ENCODE peak calls at places on chromosomes 11 and 22, in ten cellular contexts. One of them, this sample, is unnamed.

GRCh38 chr11:1202776-1203504 is 19.9 kb upstream of the MUC5B start:
- DNase-seq in AG04450: no peak
- DNase-seq in left ventricle myocardium inferior: peak; percentile 49
- DNase-seq in non-pigmented ciliary epithelial cell: no peak
- DNase-seq in AML-193: no peak
- DNase-seq in activated effector memory CD4-positive, alpha-beta T cell treated with Interleukin-2 at 50 U/mL for 16 hours: peak; percentile 46
- DNase-seq in hypothalamus: peak; percentile 20
- DNase-seq in NCI-H748 treated with DMSO at 0.1 percent for 48 hours: no peak
- DNase-seq in activated CD4-positive, alpha-beta T cell treated with anti-CD3 and anti-CD28 coated beads, Interleukin-2, amount 10 ng/mL, durations not matched to agents 7 days and 5 days: peak; percentile 56
- DNase-seq in T follicular helper cell: peak; percentile 42
- DNase-seq in this sample: peak; percentile 63

GRCh38 chr11:35216962-35217667 is 78.1 kb downstream of the CD44 start:
- DNase-seq in AG04450: no peak
- DNase-seq in left ventricle myocardium inferior: no peak
- DNase-seq in non-pigmented ciliary epithelial cell: no peak
- DNase-seq in AML-193: no peak
- DNase-seq in activated effector memory CD4-positive, alpha-beta T cell treated with Interleukin-2 at 50 U/mL for 16 hours: peak; percentile 30
- DNase-seq in hypothalamus: no peak
- DNase-seq in NCI-H748 treated with DMSO at 0.1 percent for 48 hours: peak; percentile 49
- DNase-seq in activated CD4-positive, alpha-beta T cell treated with anti-CD3 and anti-CD28 coated beads, Interleukin-2, amount 10 ng/mL, durations not matched to agents 7 days and 5 days: peak; percentile 56
- DNase-seq in T follicular helper cell: peak; percentile 35
- DNase-seq in this sample: peak; percentile 32

GRCh38 chr11:35160248-35160820 is 21.4 kb downstream of the CD44 start:
- DNase-seq in AG04450: no peak
- DNase-seq in left ventricle myocardium inferior: no peak
- DNase-seq in non-pigmented ciliary epithelial cell: no peak
- DNase-seq in AML-193: no peak
- DNase-seq in activated effector memory CD4-positive, alpha-beta T cell treated with Interleukin-2 at 50 U/mL for 16 hours: no peak
- DNase-seq in hypothalamus: no peak
- DNase-seq in NCI-H748 treated with DMSO at 0.1 percent for 48 hours: no peak
- DNase-seq in activated CD4-positive, alpha-beta T cell treated with anti-CD3 and anti-CD28 coated beads, Interleukin-2, amount 10 ng/mL, durations not matched to agents 7 days and 5 days: peak; percentile 45
- DNase-seq in T follicular helper cell: no peak
- DNase-seq in this sample: no peak

GRCh38 chr11:59755701-59756495 is 722 bp downstream of the STX3 start:
- DNase-seq in AG04450: peak; percentile 37
- DNase-seq in left ventricle myocardium inferior: peak; percentile 65
- DNase-seq in non-pigmented ciliary epithelial cell: no peak
- DNase-seq in AML-193: peak; percentile 57
- DNase-seq in activated effector memory CD4-positive, alpha-beta T cell treated with Interleukin-2 at 50 U/mL for 16 hours: peak; percentile 48
- DNase-seq in hypothalamus: peak; percentile 36
- DNase-seq in NCI-H748 treated with DMSO at 0.1 percent for 48 hours: peak; percentile 31
- DNase-seq in activated CD4-positive, alpha-beta T cell treated with anti-CD3 and anti-CD28 coated beads, Interleukin-2, amount 10 ng/mL, durations not matched to agents 7 days and 5 days: no peak
- DNase-seq in T follicular helper cell: peak; percentile 33
- DNase-seq in this sample: peak; percentile 66

GRCh38 chr11:76270387-76270786 is 64.1 kb upstream of the WNT11 start:
- DNase-seq in AG04450: no peak
- DNase-seq in left ventricle myocardium inferior: no peak
- DNase-seq in non-pigmented ciliary epithelial cell: no peak
- DNase-seq in AML-193: no peak
- DNase-seq in activated effector memory CD4-positive, alpha-beta T cell treated with Interleukin-2 at 50 U/mL for 16 hours: no peak
- DNase-seq in hypothalamus: no peak
- DNase-seq in NCI-H748 treated with DMSO at 0.1 percent for 48 hours: no peak
- DNase-seq in activated CD4-positive, alpha-beta T cell treated with anti-CD3 and anti-CD28 coated beads, Interleukin-2, amount 10 ng/mL, durations not matched to agents 7 days and 5 days: no peak
- DNase-seq in T follicular helper cell: no peak
- DNase-seq in this sample: no peak

GRCh38 chr11:46392421-46393230 is 1.1 kb upstream of the CHRM4 start:
- DNase-seq in AG04450: peak; percentile 48
- DNase-seq in left ventricle myocardium inferior: peak; percentile 87
- DNase-seq in non-pigmented ciliary epithelial cell: no peak
- DNase-seq in AML-193: no peak
- DNase-seq in activated effector memory CD4-positive, alpha-beta T cell treated with Interleukin-2 at 50 U/mL for 16 hours: peak; percentile 66
- DNase-seq in hypothalamus: peak; percentile 66
- DNase-seq in NCI-H748 treated with DMSO at 0.1 percent for 48 hours: no peak
- DNase-seq in activated CD4-positive, alpha-beta T cell treated with anti-CD3 and anti-CD28 coated beads, Interleukin-2, amount 10 ng/mL, durations not matched to agents 7 days and 5 days: peak; percentile 78
- DNase-seq in T follicular helper cell: peak; percentile 60
- DNase-seq in this sample: peak; percentile 86

GRCh38 chr11:6390718-6391547 is 659 bp downstream of the SMPD1 start:
- DNase-seq in AG04450: no peak
- DNase-seq in left ventricle myocardium inferior: no peak
- DNase-seq in non-pigmented ciliary epithelial cell: no peak
- DNase-seq in AML-193: no peak
- DNase-seq in activated effector memory CD4-positive, alpha-beta T cell treated with Interleukin-2 at 50 U/mL for 16 hours: no peak
- DNase-seq in hypothalamus: no peak
- DNase-seq in NCI-H748 treated with DMSO at 0.1 percent for 48 hours: no peak
- DNase-seq in activated CD4-positive, alpha-beta T cell treated with anti-CD3 and anti-CD28 coated beads, Interleukin-2, amount 10 ng/mL, durations not matched to agents 7 days and 5 days: no peak
- DNase-seq in T follicular helper cell: no peak
- DNase-seq in this sample: peak; percentile 34

GRCh38 chr11:78784321-78785061 is 209.8 kb upstream of the NARS2 start:
- DNase-seq in AG04450: peak; percentile 70
- DNase-seq in left ventricle myocardium inferior: no peak
- DNase-seq in non-pigmented ciliary epithelial cell: no peak
- DNase-seq in AML-193: no peak
- DNase-seq in activated effector memory CD4-positive, alpha-beta T cell treated with Interleukin-2 at 50 U/mL for 16 hours: no peak
- DNase-seq in hypothalamus: no peak
- DNase-seq in NCI-H748 treated with DMSO at 0.1 percent for 48 hours: no peak
- DNase-seq in activated CD4-positive, alpha-beta T cell treated with anti-CD3 and anti-CD28 coated beads, Interleukin-2, amount 10 ng/mL, durations not matched to agents 7 days and 5 days: no peak
- DNase-seq in T follicular helper cell: no peak
- DNase-seq in this sample: no peak

GRCh38 chr11:130208241-130209127 is 48.9 kb downstream of the ST14 start:
- DNase-seq in AG04450: no peak
- DNase-seq in left ventricle myocardium inferior: no peak
- DNase-seq in non-pigmented ciliary epithelial cell: no peak
- DNase-seq in AML-193: no peak
- DNase-seq in activated effector memory CD4-positive, alpha-beta T cell treated with Interleukin-2 at 50 U/mL for 16 hours: no peak
- DNase-seq in hypothalamus: no peak
- DNase-seq in NCI-H748 treated with DMSO at 0.1 percent for 48 hours: no peak
- DNase-seq in activated CD4-positive, alpha-beta T cell treated with anti-CD3 and anti-CD28 coated beads, Interleukin-2, amount 10 ng/mL, durations not matched to agents 7 days and 5 days: no peak
- DNase-seq in T follicular helper cell: no peak
- DNase-seq in this sample: no peak

GRCh38 chr11:126647735-126648134 is 292.2 kb downstream of the ST3GAL4 start:
- DNase-seq in AG04450: peak; percentile 54
- DNase-seq in left ventricle myocardium inferior: no peak
- DNase-seq in non-pigmented ciliary epithelial cell: peak; percentile 49
- DNase-seq in AML-193: no peak
- DNase-seq in activated effector memory CD4-positive, alpha-beta T cell treated with Interleukin-2 at 50 U/mL for 16 hours: no peak
- DNase-seq in hypothalamus: no peak
- DNase-seq in NCI-H748 treated with DMSO at 0.1 percent for 48 hours: no peak
- DNase-seq in activated CD4-positive, alpha-beta T cell treated with anti-CD3 and anti-CD28 coated beads, Interleukin-2, amount 10 ng/mL, durations not matched to agents 7 days and 5 days: no peak
- DNase-seq in T follicular helper cell: no peak
- DNase-seq in this sample: no peak

GRCh38 chr11:47001666-47002285 is 65.2 kb downstream of the CSTPP1 start:
- DNase-seq in AG04450: no peak
- DNase-seq in left ventricle myocardium inferior: no peak
- DNase-seq in non-pigmented ciliary epithelial cell: no peak
- DNase-seq in AML-193: no peak
- DNase-seq in activated effector memory CD4-positive, alpha-beta T cell treated with Interleukin-2 at 50 U/mL for 16 hours: no peak
- DNase-seq in hypothalamus: no peak
- DNase-seq in NCI-H748 treated with DMSO at 0.1 percent for 48 hours: peak; percentile 38
- DNase-seq in activated CD4-positive, alpha-beta T cell treated with anti-CD3 and anti-CD28 coated beads, Interleukin-2, amount 10 ng/mL, durations not matched to agents 7 days and 5 days: no peak
- DNase-seq in T follicular helper cell: no peak
- DNase-seq in this sample: no peak

GRCh38 chr11:69718147-69718546 is 14.3 kb upstream of the FGF19 start:
- DNase-seq in AG04450: no peak
- DNase-seq in left ventricle myocardium inferior: peak; percentile 36
- DNase-seq in non-pigmented ciliary epithelial cell: no peak
- DNase-seq in AML-193: no peak
- DNase-seq in activated effector memory CD4-positive, alpha-beta T cell treated with Interleukin-2 at 50 U/mL for 16 hours: no peak
- DNase-seq in hypothalamus: no peak
- DNase-seq in NCI-H748 treated with DMSO at 0.1 percent for 48 hours: peak; percentile 41
- DNase-seq in activated CD4-positive, alpha-beta T cell treated with anti-CD3 and anti-CD28 coated beads, Interleukin-2, amount 10 ng/mL, durations not matched to agents 7 days and 5 days: no peak
- DNase-seq in T follicular helper cell: no peak
- DNase-seq in this sample: peak; percentile 29

GRCh38 chr11:26112190-26112715 is 219.7 kb upstream of the ANO3 start:
- DNase-seq in AG04450: no peak
- DNase-seq in left ventricle myocardium inferior: no peak
- DNase-seq in non-pigmented ciliary epithelial cell: no peak
- DNase-seq in AML-193: no peak
- DNase-seq in activated effector memory CD4-positive, alpha-beta T cell treated with Interleukin-2 at 50 U/mL for 16 hours: no peak
- DNase-seq in hypothalamus: no peak
- DNase-seq in NCI-H748 treated with DMSO at 0.1 percent for 48 hours: no peak
- DNase-seq in activated CD4-positive, alpha-beta T cell treated with anti-CD3 and anti-CD28 coated beads, Interleukin-2, amount 10 ng/mL, durations not matched to agents 7 days and 5 days: no peak
- DNase-seq in T follicular helper cell: no peak
- DNase-seq in this sample: no peak

GRCh38 chr11:100706179-100706578 is 19.1 kb downstream of the ARHGAP42 start:
- DNase-seq in AG04450: no peak
- DNase-seq in left ventricle myocardium inferior: no peak
- DNase-seq in non-pigmented ciliary epithelial cell: no peak
- DNase-seq in AML-193: no peak
- DNase-seq in activated effector memory CD4-positive, alpha-beta T cell treated with Interleukin-2 at 50 U/mL for 16 hours: no peak
- DNase-seq in hypothalamus: no peak
- DNase-seq in NCI-H748 treated with DMSO at 0.1 percent for 48 hours: no peak
- DNase-seq in activated CD4-positive, alpha-beta T cell treated with anti-CD3 and anti-CD28 coated beads, Interleukin-2, amount 10 ng/mL, durations not matched to agents 7 days and 5 days: no peak
- DNase-seq in T follicular helper cell: no peak
- DNase-seq in this sample: no peak

GRCh38 chr22:37893583-37893983 is 12.5 kb upstream of the MICALL1 start:
- DNase-seq in AG04450: no peak
- DNase-seq in left ventricle myocardium inferior: no peak
- DNase-seq in non-pigmented ciliary epithelial cell: no peak
- DNase-seq in AML-193: no peak
- DNase-seq in activated effector memory CD4-positive, alpha-beta T cell treated with Interleukin-2 at 50 U/mL for 16 hours: no peak
- DNase-seq in hypothalamus: no peak
- DNase-seq in NCI-H748 treated with DMSO at 0.1 percent for 48 hours: no peak
- DNase-seq in activated CD4-positive, alpha-beta T cell treated with anti-CD3 and anti-CD28 coated beads, Interleukin-2, amount 10 ng/mL, durations not matched to agents 7 days and 5 days: no peak
- DNase-seq in T follicular helper cell: no peak
- DNase-seq in this sample: no peak

GRCh38 chr11:37946155-37946766 is 1348.2 kb upstream of the RAG2 start:
- DNase-seq in AG04450: peak; percentile 7
- DNase-seq in left ventricle myocardium inferior: no peak
- DNase-seq in non-pigmented ciliary epithelial cell: peak; percentile 5
- DNase-seq in AML-193: peak; percentile 37
- DNase-seq in activated effector memory CD4-positive, alpha-beta T cell treated with Interleukin-2 at 50 U/mL for 16 hours: no peak
- DNase-seq in hypothalamus: no peak
- DNase-seq in NCI-H748 treated with DMSO at 0.1 percent for 48 hours: no peak
- DNase-seq in activated CD4-positive, alpha-beta T cell treated with anti-CD3 and anti-CD28 coated beads, Interleukin-2, amount 10 ng/mL, durations not matched to agents 7 days and 5 days: peak; percentile 27
- DNase-seq in T follicular helper cell: no peak
- DNase-seq in this sample: no peak

GRCh38 chr11:62930157-62930556 is 9.0 kb upstream of the CHRM1 start:
- DNase-seq in AG04450: no peak
- DNase-seq in left ventricle myocardium inferior: no peak
- DNase-seq in non-pigmented ciliary epithelial cell: no peak
- DNase-seq in AML-193: no peak
- DNase-seq in activated effector memory CD4-positive, alpha-beta T cell treated with Interleukin-2 at 50 U/mL for 16 hours: no peak
- DNase-seq in hypothalamus: no peak
- DNase-seq in NCI-H748 treated with DMSO at 0.1 percent for 48 hours: no peak
- DNase-seq in activated CD4-positive, alpha-beta T cell treated with anti-CD3 and anti-CD28 coated beads, Interleukin-2, amount 10 ng/mL, durations not matched to agents 7 days and 5 days: no peak
- DNase-seq in T follicular helper cell: no peak
- DNase-seq in this sample: no peak

GRCh38 chr11:18775492-18776292 is 15.9 kb downstream of the PTPN5 start:
- DNase-seq in AG04450: no peak
- DNase-seq in left ventricle myocardium inferior: peak; percentile 28
- DNase-seq in non-pigmented ciliary epithelial cell: no peak
- DNase-seq in AML-193: peak; percentile 37
- DNase-seq in activated effector memory CD4-positive, alpha-beta T cell treated with Interleukin-2 at 50 U/mL for 16 hours: no peak
- DNase-seq in hypothalamus: no peak
- DNase-seq in NCI-H748 treated with DMSO at 0.1 percent for 48 hours: peak; percentile 24
- DNase-seq in activated CD4-positive, alpha-beta T cell treated with anti-CD3 and anti-CD28 coated beads, Interleukin-2, amount 10 ng/mL, durations not matched to agents 7 days and 5 days: peak; percentile 71
- DNase-seq in T follicular helper cell: peak; percentile 19
- DNase-seq in this sample: peak; percentile 78

GRCh38 chr11:45773271-45774022 is 31.5 kb upstream of the SLC35C1 start:
- DNase-seq in AG04450: no peak
- DNase-seq in left ventricle myocardium inferior: no peak
- DNase-seq in non-pigmented ciliary epithelial cell: no peak
- DNase-seq in AML-193: no peak
- DNase-seq in activated effector memory CD4-positive, alpha-beta T cell treated with Interleukin-2 at 50 U/mL for 16 hours: no peak
- DNase-seq in hypothalamus: no peak
- DNase-seq in NCI-H748 treated with DMSO at 0.1 percent for 48 hours: no peak
- DNase-seq in activated CD4-positive, alpha-beta T cell treated with anti-CD3 and anti-CD28 coated beads, Interleukin-2, amount 10 ng/mL, durations not matched to agents 7 days and 5 days: no peak
- DNase-seq in T follicular helper cell: no peak
- DNase-seq in this sample: no peak

GRCh38 chr11:103035656-103036434 is 56.1 kb downstream of the DCUN1D5 start:
- DNase-seq in AG04450: peak; percentile 34
- DNase-seq in left ventricle myocardium inferior: no peak
- DNase-seq in non-pigmented ciliary epithelial cell: peak; percentile 68
- DNase-seq in AML-193: peak; percentile 97
- DNase-seq in activated effector memory CD4-positive, alpha-beta T cell treated with Interleukin-2 at 50 U/mL for 16 hours: no peak
- DNase-seq in hypothalamus: no peak
- DNase-seq in NCI-H748 treated with DMSO at 0.1 percent for 48 hours: peak; percentile 38
- DNase-seq in activated CD4-positive, alpha-beta T cell treated with anti-CD3 and anti-CD28 coated beads, Interleukin-2, amount 10 ng/mL, durations not matched to agents 7 days and 5 days: peak; percentile 70
- DNase-seq in T follicular helper cell: peak; percentile 20
- DNase-seq in this sample: peak; percentile 75

GRCh38 chr22:43440103-43440387 is 28.2 kb downstream of the MPPED1 start:
- DNase-seq in AG04450: no peak
- DNase-seq in left ventricle myocardium inferior: no peak
- DNase-seq in non-pigmented ciliary epithelial cell: no peak
- DNase-seq in AML-193: no peak
- DNase-seq in activated effector memory CD4-positive, alpha-beta T cell treated with Interleukin-2 at 50 U/mL for 16 hours: no peak
- DNase-seq in hypothalamus: no peak
- DNase-seq in NCI-H748 treated with DMSO at 0.1 percent for 48 hours: no peak
- DNase-seq in activated CD4-positive, alpha-beta T cell treated with anti-CD3 and anti-CD28 coated beads, Interleukin-2, amount 10 ng/mL, durations not matched to agents 7 days and 5 days: no peak
- DNase-seq in T follicular helper cell: no peak
- DNase-seq in this sample: no peak

GRCh38 chr11:68342459-68343158 is 30.2 kb downstream of the LRP5 start:
- DNase-seq in AG04450: no peak
- DNase-seq in left ventricle myocardium inferior: no peak
- DNase-seq in non-pigmented ciliary epithelial cell: no peak
- DNase-seq in AML-193: no peak
- DNase-seq in activated effector memory CD4-positive, alpha-beta T cell treated with Interleukin-2 at 50 U/mL for 16 hours: no peak
- DNase-seq in hypothalamus: no peak
- DNase-seq in NCI-H748 treated with DMSO at 0.1 percent for 48 hours: no peak
- DNase-seq in activated CD4-positive, alpha-beta T cell treated with anti-CD3 and anti-CD28 coated beads, Interleukin-2, amount 10 ng/mL, durations not matched to agents 7 days and 5 days: no peak
- DNase-seq in T follicular helper cell: no peak
- DNase-seq in this sample: no peak

GRCh38 chr22:50196256-50196655 is 4.6 kb upstream of the SELENOO start:
- DNase-seq in AG04450: no peak
- DNase-seq in left ventricle myocardium inferior: no peak
- DNase-seq in non-pigmented ciliary epithelial cell: no peak
- DNase-seq in AML-193: no peak
- DNase-seq in activated effector memory CD4-positive, alpha-beta T cell treated with Interleukin-2 at 50 U/mL for 16 hours: no peak
- DNase-seq in hypothalamus: no peak
- DNase-seq in NCI-H748 treated with DMSO at 0.1 percent for 48 hours: no peak
- DNase-seq in activated CD4-positive, alpha-beta T cell treated with anti-CD3 and anti-CD28 coated beads, Interleukin-2, amount 10 ng/mL, durations not matched to agents 7 days and 5 days: no peak
- DNase-seq in T follicular helper cell: no peak
- DNase-seq in this sample: no peak

GRCh38 chr11:128415539-128415938 is 171.8 kb downstream of the ETS1 start:
- DNase-seq in AG04450: no peak
- DNase-seq in left ventricle myocardium inferior: no peak
- DNase-seq in non-pigmented ciliary epithelial cell: no peak
- DNase-seq in AML-193: no peak
- DNase-seq in activated effector memory CD4-positive, alpha-beta T cell treated with Interleukin-2 at 50 U/mL for 16 hours: no peak
- DNase-seq in hypothalamus: no peak
- DNase-seq in NCI-H748 treated with DMSO at 0.1 percent for 48 hours: no peak
- DNase-seq in activated CD4-positive, alpha-beta T cell treated with anti-CD3 and anti-CD28 coated beads, Interleukin-2, amount 10 ng/mL, durations not matched to agents 7 days and 5 days: no peak
- DNase-seq in T follicular helper cell: no peak
- DNase-seq in this sample: no peak

GRCh38 chr11:59802639-59803176 is 7.9 kb downstream of the MRPL16 start:
- DNase-seq in AG04450: no peak
- DNase-seq in left ventricle myocardium inferior: no peak
- DNase-seq in non-pigmented ciliary epithelial cell: no peak
- DNase-seq in AML-193: peak; percentile 63
- DNase-seq in activated effector memory CD4-positive, alpha-beta T cell treated with Interleukin-2 at 50 U/mL for 16 hours: no peak
- DNase-seq in hypothalamus: peak; percentile 58
- DNase-seq in NCI-H748 treated with DMSO at 0.1 percent for 48 hours: peak; percentile 42
- DNase-seq in activated CD4-positive, alpha-beta T cell treated with anti-CD3 and anti-CD28 coated beads, Interleukin-2, amount 10 ng/mL, durations not matched to agents 7 days and 5 days: peak; percentile 79
- DNase-seq in T follicular helper cell: peak; percentile 10
- DNase-seq in this sample: peak; percentile 75

GRCh38 chr11:71410363-71410966 is 37.7 kb downstream of the DHCR7 start:
- DNase-seq in AG04450: no peak
- DNase-seq in left ventricle myocardium inferior: no peak
- DNase-seq in non-pigmented ciliary epithelial cell: no peak
- DNase-seq in AML-193: no peak
- DNase-seq in activated effector memory CD4-positive, alpha-beta T cell treated with Interleukin-2 at 50 U/mL for 16 hours: no peak
- DNase-seq in hypothalamus: no peak
- DNase-seq in NCI-H748 treated with DMSO at 0.1 percent for 48 hours: no peak
- DNase-seq in activated CD4-positive, alpha-beta T cell treated with anti-CD3 and anti-CD28 coated beads, Interleukin-2, amount 10 ng/mL, durations not matched to agents 7 days and 5 days: no peak
- DNase-seq in T follicular helper cell: no peak
- DNase-seq in this sample: no peak

GRCh38 chr22:17913705-17914282 is 110.6 kb downstream of the MICAL3 start:
- DNase-seq in AG04450: no peak
- DNase-seq in left ventricle myocardium inferior: no peak
- DNase-seq in non-pigmented ciliary epithelial cell: no peak
- DNase-seq in AML-193: no peak
- DNase-seq in activated effector memory CD4-positive, alpha-beta T cell treated with Interleukin-2 at 50 U/mL for 16 hours: no peak
- DNase-seq in hypothalamus: no peak
- DNase-seq in NCI-H748 treated with DMSO at 0.1 percent for 48 hours: no peak
- DNase-seq in activated CD4-positive, alpha-beta T cell treated with anti-CD3 and anti-CD28 coated beads, Interleukin-2, amount 10 ng/mL, durations not matched to agents 7 days and 5 days: no peak
- DNase-seq in T follicular helper cell: no peak
- DNase-seq in this sample: no peak

GRCh38 chr11:35187996-35188395 is 49.0 kb downstream of the CD44 start:
- DNase-seq in AG04450: no peak
- DNase-seq in left ventricle myocardium inferior: no peak
- DNase-seq in non-pigmented ciliary epithelial cell: no peak
- DNase-seq in AML-193: no peak
- DNase-seq in activated effector memory CD4-positive, alpha-beta T cell treated with Interleukin-2 at 50 U/mL for 16 hours: no peak
- DNase-seq in hypothalamus: no peak
- DNase-seq in NCI-H748 treated with DMSO at 0.1 percent for 48 hours: no peak
- DNase-seq in activated CD4-positive, alpha-beta T cell treated with anti-CD3 and anti-CD28 coated beads, Interleukin-2, amount 10 ng/mL, durations not matched to agents 7 days and 5 days: no peak
- DNase-seq in T follicular helper cell: no peak
- DNase-seq in this sample: no peak

This sample was measured in activated CD8-positive, alpha-beta T cell treated with anti-CD3 and anti-CD28 coated beads, Interleukin-2, amount 10 ng/mL, durations not matched to agents 7 days and 5 days.